ENCODE peak calls at places on chromosomes 4 and X, in ten cellular contexts. M is PC-9, C is tibial nerve, G is hepatocyte, E is breast epithelium, O is GM12878, N is SK-N-SH, F is psoas muscle, K is ovary, Y is IMR-90. I is an unnamed sample. For H3K36me3, the result is how much of the 10 kb centered on the place peaks cover.

GRCh38 chrX:130171446-130172126 is at the start of gene RAB33A:
- DNase-seq in M (no peak), E (no peak), Y (no peak), F (peak), G (peak), K (peak), N (peak), O (no peak), C (no peak), I (no peak)

GRCh38 chrX:10111364-10112148 is 45.2 kb upstream of the CLCN4 start:
- DNase-seq in C (no peak), E (no peak), N (no peak), M (no peak), O (peak), G (no peak), K (peak), F (no peak), Y (peak), I (no peak)

GRCh38 chr4:108126806-108127205 is 41.9 kb downstream of the LEF1 start:
- DNase-seq in G (no peak), N (no peak), O (no peak), C (no peak), K (no peak), F (no peak), Y (no peak), M (no peak), E (no peak), I (no peak)

GRCh38 chr4:122604146-122604545 is 16.7 kb downstream of the IL21 start:
- DNase-seq in M (no peak), Y (no peak), N (no peak), O (no peak), E (no peak), C (no peak), G (no peak), K (no peak), F (no peak), I (no peak)

GRCh38 chr4:71107732-71108131 is 114.3 kb downstream of the DCK start:
- DNase-seq in Y (no peak), O (no peak), C (no peak), M (no peak), G (no peak), E (no peak), K (no peak), F (no peak), N (no peak), I (no peak)

GRCh38 chr4:127182687-127183086 is 450.1 kb upstream of the INTU start:
- DNase-seq in C (no peak), N (no peak), K (no peak), F (no peak), M (no peak), G (no peak), E (no peak), Y (peak), O (no peak), I (no peak)

GRCh38 chrX:8647176-8647575 is 84.8 kb downstream of the ANOS1 start:
- DNase-seq in M (peak), C (no peak), K (no peak), F (no peak), E (no peak), O (no peak), G (no peak), N (no peak), Y (no peak), I (no peak)

GRCh38 chr4:92232566-92232965 is 71.2 kb upstream of the GRID2 start:
- DNase-seq in C (no peak), G (no peak), K (no peak), N (no peak), O (no peak), Y (peak), E (no peak), M (no peak), F (no peak), I (no peak)

GRCh38 chr4:25776795-25777194 is 86.0 kb downstream of the SEL1L3 start:
- DNase-seq in Y (no peak), K (no peak), G (no peak), C (no peak), M (no peak), E (no peak), F (no peak), N (no peak), O (no peak), I (no peak)

GRCh38 chrX:50635811-50636365 is 165.3 kb upstream of the DGKK start:
- DNase-seq in M (no peak), C (no peak), G (no peak), F (no peak), K (no peak), E (no peak), Y (no peak), O (no peak), N (peak), I (no peak)

GRCh38 chrX:27078371-27078770 is 384.8 kb downstream of the PPP4R3C start:
- DNase-seq in F (no peak), C (no peak), G (no peak), O (no peak), N (no peak), K (no peak), Y (no peak), E (no peak), M (no peak), I (no peak)

GRCh38 chr4:10417720-10418119 is 39.5 kb downstream of the ZNF518B start:
- DNase-seq in G (no peak), K (no peak), Y (no peak), F (no peak), M (no peak), E (no peak), C (peak), N (no peak), O (no peak), I (no peak)

GRCh38 chr4:36399762-36400353 is 118.4 kb downstream of the DTHD1 start:
- DNase-seq in F (no peak), C (peak), N (no peak), K (no peak), E (no peak), Y (no peak), O (peak), M (no peak), G (peak), I (no peak)

DNA sequence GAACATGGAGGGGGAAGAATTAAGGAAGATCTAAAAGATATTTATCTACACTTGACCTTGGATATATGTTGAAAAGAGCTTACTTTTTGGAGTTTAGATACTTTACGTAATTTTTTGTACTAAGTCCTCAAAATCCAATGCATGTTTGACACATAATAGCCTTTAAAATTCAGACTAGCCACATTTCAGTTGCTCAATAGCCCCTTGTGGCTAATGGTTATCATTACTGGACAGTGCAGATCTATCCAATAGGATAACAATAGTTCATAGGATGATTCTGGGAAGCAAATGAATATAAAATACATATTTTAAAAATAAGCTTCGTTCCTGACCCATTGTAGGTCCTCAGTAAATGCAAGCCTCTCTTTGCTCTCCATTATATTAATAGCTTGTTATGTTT is 13.8 kb downstream of the AP1AR start:
- DNase-seq in N (no peak), G (no peak), M (no peak), F (no peak), Y (peak), O (no peak), E (no peak), K (no peak), C (no peak), I (no peak)
- TF ChIP-seq CTCF in N (peak), G (no peak), M (no peak), F (no peak), Y (no peak), O (no peak), E (no peak), K (no peak), C (no peak), I (no peak)

GRCh38 chr4:183139972-183140570 is 41.0 kb downstream of the WWC2 start:
- DNase-seq in C (no peak), K (no peak), G (no peak), Y (peak), M (no peak), N (no peak), O (no peak), F (no peak), E (no peak), I (no peak)

GRCh38 chr4:183141997-183142396 is 42.9 kb downstream of the WWC2 start:
- DNase-seq in C (no peak), O (no peak), G (no peak), K (no peak), E (no peak), Y (no peak), F (no peak), N (no peak), M (no peak), I (no peak)

GRCh38 chr4:183140911-183141320 is 41.9 kb downstream of the WWC2 start:
- DNase-seq in N (no peak), E (no peak), O (no peak), F (no peak), G (no peak), C (no peak), M (no peak), K (no peak), Y (peak), I (no peak)

GRCh38 chr4:183145773-183146172 is 46.7 kb downstream of the WWC2 start:
- DNase-seq in F (no peak), C (no peak), M (no peak), G (no peak), Y (no peak), O (no peak), N (no peak), K (no peak), E (no peak), I (no peak)

GRCh38 chr4:183142566-183143545 is 43.8 kb downstream of the WWC2 start:
- DNase-seq in F (peak), O (no peak), G (peak), Y (peak), C (peak), K (no peak), N (peak), E (peak), M (no peak), I (no peak)
- H3K27ac ChIP-seq in F (no peak), O (no peak), G (peak), Y (no peak), C (no peak), K (no peak), N (peak), E (no peak), M (no peak), I (no peak)

GRCh38 chrX:109857898-109858297 is 124.8 kb upstream of the ACSL4 start:
- DNase-seq in K (no peak), F (no peak), Y (peak), C (no peak), E (no peak), O (no peak), N (no peak), M (no peak), G (no peak), I (no peak)

GRCh38 chrX:109856974-109857373 is 123.9 kb upstream of the ACSL4 start:
- DNase-seq in C (peak), M (no peak), N (peak), K (no peak), E (no peak), Y (peak), G (peak), F (no peak), O (no peak), I (no peak)

GRCh38 chrX:109862386-109862910 is 129.4 kb upstream of the ACSL4 start:
- DNase-seq in C (no peak), G (no peak), M (peak), E (no peak), Y (no peak), N (no peak), F (no peak), O (no peak), K (no peak), I (no peak)

GRCh38 chrX:109858602-109859341 is 125.7 kb upstream of the ACSL4 start:
- DNase-seq in E (no peak), G (no peak), K (no peak), F (no peak), Y (no peak), O (no peak), C (no peak), N (no peak), M (no peak), I (no peak)

DNA sequence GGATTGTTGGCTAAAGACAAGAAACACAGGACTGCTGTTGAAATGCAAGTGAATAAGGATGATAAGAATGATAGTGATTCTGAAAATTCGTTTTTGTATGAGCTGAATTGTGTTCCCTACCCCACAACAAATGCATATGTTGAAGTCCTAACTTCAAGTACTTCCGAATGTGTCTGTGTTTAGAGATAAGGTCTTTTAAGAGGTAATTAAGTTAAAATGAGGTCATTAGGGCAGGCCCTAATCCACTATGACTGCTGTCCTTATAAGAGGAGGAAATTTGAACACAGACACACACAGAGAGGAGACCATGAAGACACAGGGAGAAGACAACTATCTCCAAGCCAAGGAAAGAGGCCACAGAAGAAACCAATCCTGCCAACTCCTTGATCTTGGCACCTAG is 126.6 kb upstream of the ACSL4 start:
- DNase-seq in G (no peak), N (no peak), F (no peak), Y (no peak), C (no peak), E (no peak), K (no peak), O (no peak), M (no peak), I (no peak)
- H3K36me3 ChIP-seq in G (under half), N (under half), F (under half), Y (under half), C (under half), E (under half), K (under half), O (under half), M (under half), I (under half)

GRCh38 chr4:147094228-147094627 is 148.6 kb upstream of the TTC29 start:
- DNase-seq in K (no peak), E (no peak), C (no peak), M (no peak), G (peak), Y (no peak), O (no peak), F (no peak), N (no peak), I (no peak)
- TF ChIP-seq CTCF in K (no peak), E (no peak), C (no peak), M (peak), G (peak), Y (no peak), O (no peak), F (no peak), N (no peak), I (no peak)

GRCh38 chrX:2351999-2352995 is 148.5 kb downstream of the DHRSX start:
- DNase-seq in N (no peak), Y (peak), G (peak), O (no peak), C (no peak), K (no peak), F (peak), M (peak), E (no peak), I (no peak)
- H3K27ac ChIP-seq in N (peak), Y (peak), G (peak), O (no peak), C (no peak), K (no peak), F (peak), M (peak), E (no peak), I (no peak)

GRCh38 chr4:134540588-134540987 is 339.0 kb upstream of the PABPC4L start:
- DNase-seq in Y (no peak), M (no peak), F (no peak), C (no peak), O (no peak), K (no peak), N (no peak), E (no peak), G (no peak), I (no peak)
- H3K36me3 ChIP-seq in Y (under half), M (under half), F (under half), C (under half), O (under half), K (under half), N (under half), E (under half), G (under half), I (under half)

GRCh38 chr4:105634402-105634801 is 74.1 kb downstream of the INTS12 start:
- DNase-seq in E (no peak), N (no peak), G (no peak), F (no peak), C (no peak), M (no peak), Y (no peak), O (no peak), K (no peak), I (no peak)

GRCh38 chr4:105630670-105631655 is 77.5 kb downstream of the INTS12 start:
- DNase-seq in N (no peak), M (no peak), K (no peak), F (no peak), O (no peak), G (no peak), E (no peak), Y (no peak), C (no peak), I (no peak)

GRCh38 chr4:105633241-105633640 is 75.2 kb downstream of the INTS12 start:
- DNase-seq in N (no peak), C (no peak), F (no peak), K (no peak), O (no peak), Y (no peak), G (no peak), M (peak), E (no peak), I (no peak)

GRCh38 chr4:105631818-105632400 is 76.6 kb downstream of the INTS12 start:
- DNase-seq in O (no peak), M (no peak), N (no peak), C (no peak), G (no peak), E (no peak), K (no peak), F (no peak), Y (no peak), I (no peak)

GRCh38 chr4:105632599-105632998 is 75.9 kb downstream of the INTS12 start:
- DNase-seq in O (no peak), N (no peak), F (no peak), Y (no peak), E (no peak), K (no peak), M (no peak), G (no peak), C (no peak), I (no peak)
- TF ChIP-seq CTCF in O (no peak), N (no peak), F (no peak), Y (no peak), E (no peak), K (no peak), M (no peak), G (no peak), C (no peak), I (no peak)

GRCh38 chr4:39637572-39638357 is 900 bp downstream of the SMIM14 start:
- DNase-seq in Y (peak), F (peak), C (peak), O (no peak), G (peak), K (peak), E (peak), M (peak), N (peak), I (no peak)

GRCh38 chr4:39641451-39641850 is 2.8 kb upstream of the SMIM14 start:
- DNase-seq in N (no peak), Y (no peak), F (no peak), M (no peak), K (no peak), C (no peak), G (no peak), E (no peak), O (no peak), I (no peak)

GRCh38 chr4:39635023-39635422 is 3.6 kb downstream of the SMIM14 start:
- DNase-seq in M (peak), N (no peak), F (no peak), G (peak), Y (no peak), O (no peak), C (no peak), K (no peak), E (peak), I (no peak)

GRCh38 chr4:39638358-39639239 is at the start of gene SMIM14:
- DNase-seq in K (peak), Y (peak), E (peak), C (peak), N (peak), O (no peak), G (peak), F (peak), M (peak), I (peak)

GRCh38 chr4:39636786-39637185 is 1.9 kb downstream of the SMIM14 start:
- DNase-seq in N (no peak), F (no peak), C (no peak), E (no peak), Y (peak), M (no peak), O (no peak), G (no peak), K (no peak), I (no peak)
- H3K27ac ChIP-seq in N (peak), F (peak), C (peak), E (peak), Y (peak), M (peak), O (no peak), G (peak), K (no peak), I (peak)